ENCODE peak calls at places on chromosomes 12 and 14, in five cellular contexts. K, R, B, L and Y are unnamed samples.

GRCh38 chr14:37858733-37859132 is 263.3 kb downstream of the TTC6 start:
- DNase-seq in K (no peak), R (no peak), B (no peak), L (no peak), Y (no peak)

GRCh38 chr12:5577239-5577638 is 145.3 kb downstream of the NTF3 start:
- DNase-seq in K (no peak), R (no peak), B (no peak), L (no peak), Y (no peak)

GRCh38 chr12:99387661-99388060 is 259.9 kb upstream of the GARIN6 start:
- DNase-seq in K (no peak), R (no peak), B (no peak), L (no peak), Y (no peak)

GRCh38 chr14:99603471-99603933 is 505 bp downstream of the CCDC85C start:
- DNase-seq in K (no peak), R (no peak), B (no peak), L (no peak), Y (peak)

GRCh38 chr12:104672501-104673265 is 215.9 kb downstream of the CHST11 start:
- DNase-seq in K (no peak), R (peak), B (no peak), L (peak), Y (no peak)

GRCh38 chr12:108301346-108301745 is 37.8 kb downstream of the CMKLR1 start:
- DNase-seq in K (no peak), R (no peak), B (no peak), L (no peak), Y (no peak)

GRCh38 chr14:68637106-68638021 is 155.5 kb downstream of the ZFP36L1 start:
- DNase-seq in K (no peak), R (no peak), B (no peak), L (no peak), Y (no peak)

GRCh38 chr14:64423987-64424386 is 35.8 kb downstream of the MTHFD1 start:
- DNase-seq in K (no peak), R (no peak), B (no peak), L (no peak), Y (no peak)

GRCh38 chr12:123757555-123757954 is 4.5 kb upstream of the DNAH10 start:
- DNase-seq in K (no peak), R (no peak), B (no peak), L (no peak), Y (no peak)

GRCh38 chr12:104957388-104958008 is 592 bp downstream of the SLC41A2 start:
- DNase-seq in K (no peak), R (no peak), B (no peak), L (no peak), Y (no peak)

GRCh38 chr14:74580275-74580672 is 31.8 kb downstream of the LTBP2 start:
- DNase-seq in K (no peak), R (no peak), B (no peak), L (no peak), Y (no peak)

GRCh38 chr12:10319414-10319813 is 11.7 kb downstream of the KLRD1 start:
- DNase-seq in K (no peak), R (no peak), B (no peak), L (no peak), Y (no peak)

GRCh38 chr14:23102801-23103200 is 2.0 kb downstream of the CIROP start:
- DNase-seq in K (no peak), R (no peak), B (no peak), L (no peak), Y (no peak)

GRCh38 chr12:40055227-40055579 is 50.7 kb downstream of the SLC2A13 start:
- DNase-seq in K (no peak), R (no peak), B (no peak), L (no peak), Y (no peak)

GRCh38 chr12:95634622-95635621 is 83.6 kb upstream of the USP44 start:
- DNase-seq in K (no peak), R (no peak), B (no peak), L (no peak), Y (no peak)

GRCh38 chr12:107610030-107610859 is 75.4 kb upstream of the PWP1 start:
- DNase-seq in K (no peak), R (peak), B (peak), L (no peak), Y (peak)

GRCh38 chr12:34606749-34607519 is 584.6 kb downstream of the ALG10 start:
- DNase-seq in K (no peak), R (no peak), B (no peak), L (no peak), Y (no peak)

GRCh38 chr12:52202361-52203078 is 10.7 kb upstream of the KRT80 start:
- DNase-seq in K (no peak), R (no peak), B (no peak), L (no peak), Y (peak)

GRCh38 chr12:5437122-5437521 is 5.2 kb downstream of the NTF3 start:
- DNase-seq in K (no peak), R (no peak), B (no peak), L (no peak), Y (no peak)

GRCh38 chr14:96852823-96853422 is 55.7 kb downstream of the VRK1 start:
- DNase-seq in K (no peak), R (peak), B (peak), L (no peak), Y (no peak)

GRCh38 chr12:23611320-23611719 is 338.1 kb downstream of the SOX5 start:
- DNase-seq in K (no peak), R (no peak), B (no peak), L (no peak), Y (no peak)

GRCh38 chr12:121053706-121054105 is 14.7 kb upstream of the OASL start:
- DNase-seq in K (no peak), R (no peak), B (no peak), L (no peak), Y (no peak)

GRCh38 chr14:103846569-103847438 is 571 bp downstream of the PPP1R13B start:
- DNase-seq in K (no peak), R (peak), B (no peak), L (no peak), Y (peak)

GRCh38 chr12:46473634-46474201 is 101.1 kb upstream of the SLC38A2 start:
- DNase-seq in K (no peak), R (peak), B (no peak), L (no peak), Y (no peak)